ENCODE peak calls at places on chromosomes 12 and 14, in nine cellular contexts. O is GM23338; P is lower lobe of right lung; K is spleen; W is IMR-90; Q is CD8-positive, alpha-beta T cell; Z is mammary epithelial cell; N is esophagus squamous epithelium; X is lung. T is an unnamed sample. For H3K4me1, the result is how much of the 10 kb centered on the place peaks cover.

GRCh38 chr12:108403952-108404351 is 64.8 kb upstream of the CMKLR1 start:
- DNase-seq in O (peak), P (no peak), K (no peak), W (no peak), Q (no peak), Z (no peak), N (no peak), X (no peak), T (no peak)

GRCh38 chr12:108595711-108596647 is 1.9 kb downstream of the TMEM119 start:
- DNase-seq in O (no peak), P (no peak), K (no peak), W (no peak), Q (no peak), Z (no peak), N (no peak), X (no peak), T (no peak)

GRCh38 chr12:26748741-26749431 is 84.1 kb downstream of the ITPR2 start:
- DNase-seq in O (no peak), P (no peak), K (no peak), W (peak), Q (no peak), Z (peak), N (no peak), X (no peak), T (no peak)

GRCh38 chr12:120249875-120250795 is 15.4 kb downstream of the PXN start:
- DNase-seq in O (no peak), P (no peak), K (peak), W (no peak), Q (peak), Z (no peak), N (no peak), X (no peak), T (peak)

GRCh38 chr14:105853089-105853906 is 326.9 kb downstream of the TMEM121 start:
- DNase-seq in O (no peak), P (peak), K (peak), W (no peak), Q (no peak), Z (no peak), N (no peak), X (no peak), T (no peak)

GRCh38 chr14:105876158-105876557 is 349.8 kb downstream of the TMEM121 start:
- DNase-seq in O (no peak), P (peak), K (peak), W (no peak), Q (no peak), Z (no peak), N (no peak), X (no peak), T (peak)

GRCh38 chr14:68820536-68820935 is 27.7 kb upstream of the ZFP36L1 start:
- DNase-seq in O (no peak), P (no peak), K (no peak), W (no peak), Q (no peak), Z (no peak), N (no peak), X (no peak), T (no peak)

GRCh38 chr14:75307700-75308379 is 29.2 kb downstream of the FOS start:
- DNase-seq in O (peak), P (peak), K (peak), W (peak), Q (peak), Z (peak), N (no peak), X (peak), T (peak)

GRCh38 chr14:64692597-64693350 is 11.4 kb upstream of the PLEKHG3 start:
- DNase-seq in O (no peak), P (no peak), K (no peak), W (no peak), Q (no peak), Z (no peak), N (no peak), X (no peak), T (no peak)

GRCh38 chr14:94132285-94132887 is 3.0 kb upstream of the IFI27L2 start:
- DNase-seq in O (peak), P (no peak), K (no peak), W (peak), Q (peak), Z (peak), N (no peak), X (peak), T (no peak)

GRCh38 chr12:45553204-45553603 is 176.3 kb upstream of the ARID2 start:
- DNase-seq in O (no peak), P (no peak), K (no peak), W (peak), Q (no peak), Z (peak), N (no peak), X (no peak), T (no peak)

GRCh38 chr12:5807538-5808219 is 137.4 kb downstream of the ANO2 start:
- DNase-seq in O (no peak), P (no peak), K (no peak), W (peak), Q (no peak), Z (no peak), N (no peak), X (no peak), T (no peak)

GRCh38 chr14:41000350-41000749 is 606.3 kb upstream of the LRFN5 start:
- DNase-seq in O (no peak), P (no peak), K (no peak), W (no peak), Q (no peak), Z (no peak), N (no peak), X (no peak), T (no peak)

GRCh38 chr12:129893691-129894090 is 10.1 kb downstream of the TMEM132D start:
- DNase-seq in O (no peak), P (no peak), K (no peak), W (no peak), Q (no peak), Z (no peak), N (no peak), X (no peak), T (no peak)

GRCh38 chr12:95533985-95534384 is 17.3 kb downstream of the USP44 start:
- DNase-seq in O (no peak), P (no peak), K (no peak), W (no peak), Q (no peak), Z (no peak), N (no peak), X (no peak), T (no peak)

GRCh38 chr12:29455087-29455486 is 42.4 kb downstream of the OVCH1 start:
- DNase-seq in O (no peak), P (no peak), K (no peak), W (no peak), Q (no peak), Z (no peak), N (no peak), X (no peak), T (no peak)

DNA sequence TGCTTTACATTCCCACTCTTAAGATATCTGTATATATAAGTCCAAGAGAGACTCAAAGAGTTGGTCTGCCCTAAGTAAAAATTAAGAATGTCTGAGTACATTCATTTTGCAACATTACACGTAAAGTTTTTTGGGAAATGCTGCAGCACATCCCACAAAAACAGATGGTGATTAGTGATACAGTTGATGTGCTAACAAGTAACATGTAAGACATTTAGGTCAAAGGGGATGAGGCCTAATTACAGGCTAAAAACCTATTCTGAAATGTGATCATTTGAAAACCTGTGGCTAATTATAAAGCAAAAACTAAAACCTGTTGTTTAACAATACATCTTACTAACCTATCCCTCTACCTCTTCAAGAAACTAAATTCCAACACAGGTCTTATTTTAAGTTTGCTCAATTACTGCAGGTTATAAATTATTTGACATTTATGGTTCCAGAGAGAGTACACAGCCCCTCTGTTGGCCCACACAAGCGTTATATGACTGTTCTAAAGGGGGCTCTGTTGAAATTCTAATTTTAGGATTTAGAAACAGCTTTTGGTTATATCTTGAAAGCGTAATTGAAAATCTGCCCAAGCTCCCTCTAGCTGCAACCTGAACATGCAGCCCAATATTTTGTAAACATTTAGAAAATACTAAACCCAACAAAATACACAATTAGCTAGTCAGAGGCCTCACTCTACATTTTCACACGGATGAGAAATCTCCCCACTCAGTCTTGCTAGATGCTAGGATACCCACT is 42.9 kb downstream of the BRAP start:
- DNase-seq in O (no peak), P (no peak), K (no peak), W (no peak), Q (no peak), Z (no peak), N (no peak), X (no peak), T (no peak)
- H3K4me1 ChIP-seq in O (under half), P (under half), K (under half), W (under half), Q (under half), Z (under half), N (under half), X (under half), T (under half)

GRCh38 chr12:111248981-111249380 is 119.9 kb downstream of the PHETA1 start:
- DNase-seq in O (no peak), P (no peak), K (no peak), W (no peak), Q (no peak), Z (peak), N (no peak), X (no peak), T (no peak)
- TF ChIP-seq CTCF in O (no peak), P (no peak), K (no peak), W (no peak), Q (no peak), Z (no peak), N (no peak), X (no peak), T (no peak)

GRCh38 chr14:102786758-102787157 is 9.5 kb downstream of the TRAF3 start:
- DNase-seq in O (no peak), P (no peak), K (no peak), W (peak), Q (no peak), Z (no peak), N (no peak), X (no peak), T (no peak)
- H3K27ac ChIP-seq in O (no peak), P (no peak), K (peak), W (no peak), Q (no peak), Z (no peak), N (no peak), X (no peak), T (no peak)

DNA sequence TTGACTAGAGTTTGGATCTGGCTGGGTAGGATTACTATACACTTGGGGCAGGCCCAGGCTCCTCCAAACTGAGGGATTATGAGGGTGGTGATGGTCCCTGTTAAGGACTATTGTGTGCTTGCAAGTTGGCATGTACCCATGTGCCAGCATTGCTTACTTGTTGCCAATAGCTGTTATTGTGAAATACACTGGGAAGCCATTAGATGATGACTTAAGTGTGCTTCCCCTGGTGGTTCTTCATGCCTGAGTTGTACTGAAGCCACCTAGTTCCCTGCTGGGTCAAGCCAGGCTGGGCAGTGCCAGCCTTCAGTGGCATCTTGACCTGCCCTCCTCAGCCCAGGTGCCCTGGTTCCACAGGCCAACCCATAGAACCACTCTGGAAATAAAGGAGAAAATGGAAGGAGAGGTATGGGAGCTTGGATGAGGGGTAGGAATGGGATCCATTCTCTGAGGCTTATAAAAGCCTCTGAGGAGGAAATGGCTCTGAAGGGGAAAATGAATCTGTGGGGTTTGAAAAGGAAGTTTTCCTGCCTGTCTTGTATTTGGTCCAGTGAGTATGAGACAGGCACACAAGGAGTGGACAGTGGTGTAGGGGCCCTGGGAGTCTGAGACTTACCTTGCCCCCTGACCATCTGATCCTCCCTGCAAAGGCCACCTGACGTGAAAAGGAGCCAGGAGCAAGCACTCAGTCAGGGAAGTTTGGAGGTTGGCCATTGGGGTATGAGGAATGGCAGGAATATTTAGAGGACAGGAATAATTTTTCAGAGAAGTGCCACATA is 724 bp downstream of the LTB4R start:
- DNase-seq in O (no peak), P (no peak), K (peak), W (no peak), Q (no peak), Z (no peak), N (no peak), X (no peak), T (no peak)
- H3K4me1 ChIP-seq in O (under half), P (half or more), K (half or more), W (under half), Q (half or more), Z (half or more), N (half or more), X (under half), T (under half)

DNA sequence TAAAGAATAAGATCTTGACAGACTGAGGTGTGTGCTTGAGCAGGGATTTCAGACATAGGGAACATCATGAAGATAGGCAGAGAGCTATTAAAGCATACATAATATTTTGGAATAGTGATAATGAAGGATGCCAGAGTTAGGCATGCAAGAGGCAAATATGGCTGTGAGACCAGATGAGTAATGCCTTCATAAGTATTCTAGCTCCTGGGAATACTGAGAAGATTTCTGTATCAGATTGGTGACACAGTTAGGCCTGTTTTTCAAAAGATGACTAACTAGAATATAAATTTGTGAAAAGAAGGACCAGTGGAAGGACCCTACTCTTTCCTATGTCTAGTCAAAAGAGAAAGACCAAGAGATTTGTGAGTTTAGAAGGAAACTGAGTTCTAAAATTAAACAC is 108.8 kb downstream of the TXNDC16 start:
- DNase-seq in O (no peak), P (no peak), K (no peak), W (peak), Q (no peak), Z (no peak), N (no peak), X (no peak), T (no peak)
- TF ChIP-seq CTCF in O (no peak), P (no peak), K (no peak), W (no peak), Q (no peak), Z (no peak), N (no peak), X (no peak), T (no peak)

GRCh38 chr12:67714648-67715047 is 66.1 kb downstream of the DYRK2 start:
- DNase-seq in O (no peak), P (no peak), K (no peak), W (peak), Q (no peak), Z (no peak), N (no peak), X (no peak), T (no peak)

GRCh38 chr12:67704071-67704470 is 55.5 kb downstream of the DYRK2 start:
- DNase-seq in O (no peak), P (no peak), K (no peak), W (no peak), Q (no peak), Z (no peak), N (no peak), X (no peak), T (no peak)

GRCh38 chr12:67705394-67706370 is 57.1 kb downstream of the DYRK2 start:
- DNase-seq in O (no peak), P (no peak), K (no peak), W (peak), Q (no peak), Z (peak), N (no peak), X (no peak), T (no peak)

GRCh38 chr12:67710582-67710981 is 62.0 kb downstream of the DYRK2 start:
- DNase-seq in O (no peak), P (no peak), K (no peak), W (peak), Q (no peak), Z (peak), N (no peak), X (no peak), T (no peak)

GRCh38 chr12:67709367-67709954 is 60.9 kb downstream of the DYRK2 start:
- DNase-seq in O (no peak), P (no peak), K (no peak), W (no peak), Q (no peak), Z (no peak), N (no peak), X (no peak), T (no peak)
- H3K27ac ChIP-seq in O (no peak), P (no peak), K (no peak), W (no peak), Q (no peak), Z (no peak), N (no peak), X (peak), T (no peak)

GRCh38 chr12:132288516-132289188 is 40.7 kb downstream of the GALNT9 start:
- DNase-seq in O (no peak), P (peak), K (peak), W (no peak), Q (no peak), Z (no peak), N (no peak), X (no peak), T (no peak)

GRCh38 chr12:132286912-132287311 is 42.5 kb downstream of the GALNT9 start:
- DNase-seq in O (no peak), P (peak), K (peak), W (no peak), Q (no peak), Z (peak), N (no peak), X (no peak), T (peak)

GRCh38 chr12:132289356-132290202 is 39.8 kb downstream of the GALNT9 start:
- DNase-seq in O (no peak), P (peak), K (no peak), W (no peak), Q (no peak), Z (no peak), N (no peak), X (no peak), T (no peak)

GRCh38 chr12:132285991-132286681 is 43.3 kb downstream of the GALNT9 start:
- DNase-seq in O (peak), P (peak), K (no peak), W (peak), Q (no peak), Z (no peak), N (no peak), X (peak), T (peak)

DNA sequence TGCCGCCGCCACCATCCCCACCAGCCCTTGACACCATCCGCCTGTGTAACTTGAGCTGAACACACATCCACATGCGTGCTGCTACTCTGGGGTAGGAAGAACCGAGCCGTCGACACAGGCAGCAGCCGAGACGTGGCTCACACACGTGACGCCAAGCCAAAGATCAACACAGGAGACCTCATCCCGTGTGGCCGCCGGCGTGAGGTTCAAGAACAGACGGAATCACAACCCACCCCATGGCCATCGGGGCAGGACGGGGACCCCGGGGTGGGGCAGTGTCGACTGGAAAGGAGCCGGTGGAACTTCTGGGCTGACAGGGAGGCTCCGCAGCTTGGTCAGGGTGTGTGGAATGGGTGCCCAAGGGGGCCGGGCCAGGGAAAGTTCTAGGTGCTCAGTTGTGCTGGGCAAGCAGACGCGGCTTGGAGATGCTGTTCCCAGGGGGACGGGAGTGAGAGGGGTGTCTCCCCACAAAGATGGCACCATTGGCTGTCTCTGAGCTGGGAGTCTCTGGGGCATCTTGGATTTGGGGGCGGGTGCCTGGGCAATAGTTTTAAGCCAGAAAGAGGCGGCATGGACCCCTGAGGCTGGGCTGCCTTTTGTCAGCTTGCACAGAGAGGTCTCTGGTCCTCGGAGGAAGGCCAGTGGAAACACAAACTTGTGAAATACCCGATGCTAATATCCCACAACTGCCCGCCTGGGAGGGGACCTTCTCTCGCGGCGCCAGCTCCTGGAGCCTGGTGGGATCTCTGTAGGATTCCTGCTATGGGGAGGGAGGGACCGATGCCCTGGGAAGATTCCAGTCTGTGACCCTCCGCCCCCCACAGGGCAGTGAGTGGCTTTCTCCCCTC is 41.8 kb downstream of the GALNT9 start:
- DNase-seq in O (no peak), P (peak), K (peak), W (no peak), Q (no peak), Z (no peak), N (no peak), X (no peak), T (peak)
- H3K4me1 ChIP-seq in O (under half), P (under half), K (under half), W (under half), Q (under half), Z (under half), N (under half), X (under half), T (under half)

GRCh38 chr12:102939670-102940222 is 17.7 kb upstream of the ASCL1 start:
- DNase-seq in O (peak), P (no peak), K (no peak), W (no peak), Q (no peak), Z (no peak), N (no peak), X (no peak), T (no peak)
- TF ChIP-seq CTCF in O (peak), P (no peak), K (no peak), W (no peak), Q (no peak), Z (peak), N (no peak), X (no peak), T (no peak)

GRCh38 chr12:39620664-39621658 is 1.4 kb upstream of the ABCD2 start:
- DNase-seq in O (no peak), P (no peak), K (peak), W (no peak), Q (peak), Z (no peak), N (no peak), X (no peak), T (no peak)
- H3K27ac ChIP-seq in O (no peak), P (peak), K (peak), W (no peak), Q (peak), Z (peak), N (peak), X (peak), T (peak)

GRCh38 chr12:8031872-8032241 is 659 bp upstream of the FOXJ2 start:
- DNase-seq in O (no peak), P (no peak), K (no peak), W (no peak), Q (no peak), Z (no peak), N (no peak), X (no peak), T (no peak)
- H3K4me1 ChIP-seq in O (under half), P (under half), K (half or more), W (under half), Q (under half), Z (under half), N (under half), X (under half), T (under half)